ENCODE peak calls at places on chromosome 3, in nine cellular contexts. C is T follicular helper cell; A is mammary epithelial cell; H is HS-27A; W is fibroblast of pulmonary artery; Z is substantia nigra; K is activated naive CD4-positive, alpha-beta T cell; X is stomach; Y is activated CD4-positive, alpha-beta memory T cell treated with anti-CD3 and anti-CD28 coated beads, Interleukin-2, amount 10 ng/mL, durations not matched to agents 7 days and 5 days. U is an unnamed sample.

GRCh38 chr3:16801698-16802097 is 83.1 kb upstream of the PLCL2 start:
- DNase-seq in X (no peak), Z (no peak), H (no peak), A (no peak), C (no peak), Y (no peak), W (peak), K (no peak), U (peak)

GRCh38 chr3:12188328-12188648 is 29.6 kb upstream of the TIMP4 start:
- DNase-seq in A (no peak), X (no peak), K (no peak), C (no peak), H (no peak), Z (no peak), Y (no peak), W (no peak), U (no peak)

GRCh38 chr3:25472153-25472552 is 44.1 kb downstream of the RARB start:
- DNase-seq in C (no peak), W (no peak), H (no peak), A (no peak), X (no peak), Z (no peak), Y (no peak), K (no peak), U (no peak)

GRCh38 chr3:122681294-122682015 is 816 bp downstream of the PARP14 start:
- DNase-seq in A (no peak), Z (no peak), X (no peak), K (no peak), Y (no peak), W (peak), C (no peak), H (no peak), U (no peak)

GRCh38 chr3:58214484-58215316 is 3.9 kb upstream of the DNASE1L3 start:
- DNase-seq in Y (peak), K (no peak), C (no peak), A (peak), X (no peak), Z (no peak), W (peak), H (no peak), U (no peak)

GRCh38 chr3:107220538-107220937 is 156.7 kb upstream of the CCDC54 start:
- DNase-seq in W (peak), X (no peak), C (no peak), H (no peak), Y (no peak), K (no peak), Z (no peak), A (no peak), U (no peak)

GRCh38 chr3:57179580-57180410 is 14.6 kb upstream of the IL17RD start:
- DNase-seq in Z (no peak), X (no peak), H (no peak), K (no peak), C (no peak), Y (no peak), A (no peak), W (peak), U (peak)

GRCh38 chr3:33884701-33885100 is 86.3 kb downstream of the PDCD6IP start:
- DNase-seq in W (no peak), X (no peak), K (no peak), C (no peak), Z (no peak), A (no peak), Y (no peak), H (no peak), U (no peak)

GRCh38 chr3:105824129-105824528 is 44.7 kb downstream of the CBLB start:
- DNase-seq in C (no peak), A (no peak), K (no peak), H (no peak), X (no peak), Z (no peak), W (no peak), Y (no peak), U (no peak)

GRCh38 chr3:100210777-100211145 is 50.0 kb upstream of the TBC1D23 start:
- DNase-seq in C (no peak), H (no peak), X (no peak), Z (no peak), W (peak), A (peak), Y (no peak), K (no peak), U (peak)

U was measured in NCI-H510A treated with DMSO at 0.1 percent for 48 hours.